ENCODE peak calls at places on chromosome 20, in seven cellular contexts. J, D, Y, G, K, C and V are unnamed samples.

GRCh38 chr20:13261460-13262301 is 40.6 kb downstream of the ISM1 start:
- DNase-seq in K (peak), G (peak), C (peak), Y (peak), J (peak), D (peak), V (no peak)

GRCh38 chr20:38680492-38681118 is 43.7 kb upstream of the SLC32A1 start:
- DNase-seq in K (no peak), Y (peak), C (no peak), G (no peak), D (no peak), J (no peak), V (no peak)

GRCh38 chr20:51969191-51969590 is 166.9 kb upstream of the SALL4 start:
- DNase-seq in K (no peak), C (no peak), D (peak), G (no peak), J (no peak), Y (no peak), V (no peak)

GRCh38 chr20:58707770-58708169 is 15.2 kb downstream of the NPEPL1 start:
- DNase-seq in K (no peak), C (peak), Y (no peak), G (no peak), J (no peak), D (no peak), V (no peak)

GRCh38 chr20:32343438-32343837 is 14.7 kb upstream of the ASXL1 start:
- DNase-seq in K (no peak), Y (peak), C (no peak), J (no peak), D (no peak), G (no peak), V (no peak)

GRCh38 chr20:44176833-44177533 is 10.0 kb downstream of the JPH2 start:
- DNase-seq in K (no peak), G (no peak), Y (no peak), J (no peak), C (no peak), D (no peak), V (no peak)

GRCh38 chr20:50695144-50695872 is 4.0 kb upstream of the RIPOR3 start:
- DNase-seq in J (no peak), D (no peak), G (peak), K (no peak), C (no peak), Y (no peak), V (peak)

GRCh38 chr20:50303573-50304500 is 113.2 kb downstream of the CEBPB start:
- DNase-seq in C (peak), K (peak), Y (peak), D (no peak), J (no peak), G (peak), V (peak)

GRCh38 chr20:50992336-50992732 is 30.6 kb downstream of the KCNG1 start:
- DNase-seq in G (no peak), K (no peak), J (no peak), D (no peak), Y (no peak), C (no peak), V (no peak)

GRCh38 chr20:11246251-11246775 is 572.5 kb upstream of the JAG1 start:
- DNase-seq in J (no peak), C (no peak), G (no peak), K (no peak), D (no peak), Y (no peak), V (no peak)

GRCh38 chr20:62918137-62918536 is 8.2 kb downstream of the DIDO1 start:
- DNase-seq in Y (no peak), G (no peak), D (no peak), C (no peak), J (no peak), K (peak), V (no peak)

GRCh38 chr20:43799150-43799711 is 72.4 kb upstream of the GTSF1L start:
- DNase-seq in J (no peak), K (no peak), C (no peak), D (no peak), Y (peak), G (no peak), V (no peak)

GRCh38 chr20:59723607-59724456 is 119.5 kb downstream of the PHACTR3 start:
- DNase-seq in Y (no peak), J (no peak), C (no peak), G (no peak), K (no peak), D (no peak), V (no peak)

GRCh38 chr20:23596856-23597255 is 8.9 kb downstream of the CST9 start:
- DNase-seq in K (no peak), J (no peak), Y (no peak), D (no peak), G (no peak), C (no peak), V (no peak)

DNA sequence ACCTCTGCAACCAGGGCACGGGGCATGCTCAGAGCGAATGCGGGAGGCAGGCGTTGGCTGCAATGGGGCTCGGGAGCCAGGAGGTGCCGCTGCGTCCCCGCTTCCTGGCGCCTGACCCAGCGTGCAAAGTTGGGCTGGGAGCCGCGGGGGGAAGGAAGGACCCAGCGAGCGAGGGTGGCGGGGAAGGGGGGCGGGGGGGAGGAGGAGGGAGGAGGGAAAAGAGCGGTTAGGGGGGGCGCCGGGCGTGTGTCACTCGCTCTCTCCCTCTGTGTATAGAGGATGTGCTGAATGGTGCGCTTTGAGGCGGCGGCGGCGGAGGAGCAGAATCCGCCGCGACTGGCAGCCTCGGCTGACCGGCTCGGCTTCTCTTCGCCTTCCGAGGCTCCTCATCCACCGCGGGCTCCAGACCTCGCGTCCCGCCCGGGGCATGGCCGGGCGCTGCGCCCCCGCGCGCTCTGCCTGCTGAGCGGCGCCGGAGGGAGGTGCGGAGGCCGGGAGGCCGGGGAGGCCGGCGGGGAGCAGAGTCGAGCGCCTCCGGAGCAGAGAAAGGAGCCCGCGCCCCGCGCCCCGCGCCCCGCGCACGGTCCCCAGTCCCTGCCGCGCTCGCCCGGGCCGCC is at the start of gene PLCB1:
- DNase-seq in K (peak), G (peak), D (peak), C (peak), Y (peak), J (peak), V (peak)
- TF ChIP-seq POLR2A in K (no peak), G (no peak), D (no peak), C (no peak), Y (no peak), J (no peak), V (no peak)

GRCh38 chr20:19938421-19938787 is 78.8 kb upstream of the NAA20 start:
- DNase-seq in J (no peak), C (no peak), D (no peak), Y (no peak), G (no peak), K (no peak), V (no peak)

GRCh38 chr20:19937651-19938420 is 79.3 kb upstream of the NAA20 start:
- DNase-seq in J (no peak), D (no peak), C (no peak), Y (no peak), G (no peak), K (no peak), V (no peak)

GRCh38 chr20:19934792-19935491 is 82.2 kb upstream of the NAA20 start:
- DNase-seq in J (peak), C (no peak), D (no peak), Y (no peak), K (peak), G (peak), V (no peak)

GRCh38 chr20:19935842-19936241 is 81.3 kb upstream of the NAA20 start:
- DNase-seq in K (no peak), Y (no peak), C (no peak), G (no peak), J (no peak), D (no peak), V (no peak)

DNA sequence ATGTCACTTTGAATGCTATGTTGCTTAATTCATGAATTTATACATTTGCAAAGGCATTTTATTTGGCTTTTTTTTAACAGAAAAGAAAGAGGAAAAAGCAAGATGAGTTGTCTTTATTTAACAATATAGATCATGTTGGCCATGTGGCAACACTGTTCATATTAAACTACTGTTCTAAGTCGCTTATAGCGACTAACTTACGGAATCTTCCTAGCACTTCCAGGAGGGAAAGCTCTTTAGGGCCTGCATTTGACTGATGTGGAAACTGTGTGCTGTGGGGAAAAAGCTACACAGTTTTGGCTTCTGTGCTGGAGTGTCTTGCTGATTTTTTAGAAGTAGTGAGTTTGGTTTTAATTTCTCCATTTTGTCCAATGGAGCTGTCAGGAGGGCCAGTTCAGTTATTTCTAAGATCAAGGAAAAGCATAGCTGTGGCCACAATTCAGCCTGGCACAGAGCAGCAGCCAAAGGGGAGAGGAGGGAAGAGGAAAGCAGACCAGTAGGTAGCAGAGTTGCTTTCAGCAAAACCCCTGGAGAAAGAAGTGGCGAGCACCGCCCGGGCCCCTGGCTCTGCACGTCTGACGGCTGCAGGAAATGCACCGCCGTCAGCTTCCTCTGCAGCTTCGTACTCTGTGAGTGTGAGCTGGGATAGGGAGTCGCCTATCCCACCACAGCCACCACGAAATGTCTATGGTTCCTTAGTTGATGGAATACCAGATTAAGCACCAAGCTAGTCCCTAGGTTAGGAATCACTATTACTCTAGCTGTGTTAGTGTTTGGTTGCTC is 80.2 kb upstream of the NAA20 start:
- DNase-seq in D (no peak), J (no peak), C (peak), K (no peak), G (no peak), Y (no peak), V (no peak)
- H3K27ac ChIP-seq in D (no peak), J (no peak), C (no peak), K (no peak), G (peak), Y (no peak), V (no peak)

GRCh38 chr20:46199198-46199597 is 81.1 kb downstream of the CD40 start:
- DNase-seq in G (no peak), Y (no peak), J (peak), K (no peak), D (no peak), C (no peak), V (no peak)
- H3K4me3 ChIP-seq in G (no peak), Y (no peak), J (no peak), K (no peak), D (no peak), C (no peak), V (no peak)

GRCh38 chr20:5545381-5545941 is 204.7 kb upstream of the SHLD1 start:
- DNase-seq in D (no peak), J (no peak), K (no peak), G (no peak), Y (no peak), C (no peak), V (no peak)
- TF ChIP-seq POLR2A in D (no peak), J (no peak), K (no peak), G (no peak), Y (no peak), C (no peak), V (no peak)

GRCh38 chr20:22374066-22374465 is 210.3 kb downstream of the FOXA2 start:
- DNase-seq in C (no peak), Y (no peak), D (no peak), K (no peak), J (no peak), G (no peak), V (no peak)

GRCh38 chr20:22373164-22373895 is 211.0 kb downstream of the FOXA2 start:
- DNase-seq in G (no peak), D (no peak), C (no peak), K (no peak), Y (no peak), J (no peak), V (no peak)

GRCh38 chr20:22379472-22379871 is 204.9 kb downstream of the FOXA2 start:
- DNase-seq in C (no peak), K (no peak), G (no peak), Y (no peak), J (no peak), D (peak), V (no peak)

GRCh38 chr20:22371843-22372242 is 212.5 kb downstream of the FOXA2 start:
- DNase-seq in J (no peak), K (peak), Y (no peak), G (no peak), C (no peak), D (no peak), V (no peak)

DNA sequence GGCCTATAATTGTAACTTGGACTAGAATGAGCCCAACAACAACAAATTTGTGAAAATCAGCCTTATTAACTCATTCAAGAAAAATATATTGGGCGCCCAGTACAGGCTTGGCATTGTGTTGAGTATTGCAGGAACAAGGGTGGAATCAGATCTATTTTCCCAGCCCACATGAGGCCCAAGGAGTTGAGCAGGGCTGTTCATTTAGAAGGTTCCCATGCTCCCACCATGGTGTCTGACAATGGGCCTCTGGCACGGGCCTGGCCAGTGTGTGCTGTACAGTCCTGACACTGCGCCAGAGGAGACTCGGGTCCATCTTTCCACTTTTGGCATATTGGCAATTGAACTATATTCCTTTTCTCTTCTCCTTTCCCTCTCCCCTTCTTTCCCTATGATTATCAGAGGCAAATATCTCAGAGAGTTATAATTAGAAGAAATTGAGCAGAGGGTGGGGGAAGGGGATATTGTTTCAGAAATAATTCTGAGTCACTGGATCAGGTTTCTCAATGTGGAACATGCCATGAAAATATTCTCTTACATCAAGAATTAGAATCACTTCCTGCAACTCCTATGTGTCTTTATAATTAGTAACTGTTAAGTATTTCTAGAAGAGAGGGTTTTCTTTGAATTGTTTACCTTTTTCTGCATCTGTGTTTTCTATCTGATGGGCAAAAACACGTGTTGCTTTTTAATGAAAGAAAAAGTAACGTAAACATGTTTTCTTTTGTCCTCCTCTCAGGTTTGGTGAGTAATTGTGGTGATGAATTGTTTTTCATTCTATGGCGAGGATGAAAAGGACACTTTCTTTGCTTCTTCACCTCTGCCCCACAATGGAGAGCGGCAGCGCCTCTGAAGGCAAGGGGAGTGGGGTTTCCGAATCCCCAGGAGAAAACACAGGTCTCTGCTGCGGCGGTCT is 209.4 kb downstream of the FOXA2 start:
- DNase-seq in Y (no peak), D (no peak), J (no peak), C (no peak), K (no peak), G (no peak), V (no peak)
- H3K27ac ChIP-seq in Y (no peak), D (peak), J (peak), C (no peak), K (no peak), G (no peak), V (no peak)

DNA sequence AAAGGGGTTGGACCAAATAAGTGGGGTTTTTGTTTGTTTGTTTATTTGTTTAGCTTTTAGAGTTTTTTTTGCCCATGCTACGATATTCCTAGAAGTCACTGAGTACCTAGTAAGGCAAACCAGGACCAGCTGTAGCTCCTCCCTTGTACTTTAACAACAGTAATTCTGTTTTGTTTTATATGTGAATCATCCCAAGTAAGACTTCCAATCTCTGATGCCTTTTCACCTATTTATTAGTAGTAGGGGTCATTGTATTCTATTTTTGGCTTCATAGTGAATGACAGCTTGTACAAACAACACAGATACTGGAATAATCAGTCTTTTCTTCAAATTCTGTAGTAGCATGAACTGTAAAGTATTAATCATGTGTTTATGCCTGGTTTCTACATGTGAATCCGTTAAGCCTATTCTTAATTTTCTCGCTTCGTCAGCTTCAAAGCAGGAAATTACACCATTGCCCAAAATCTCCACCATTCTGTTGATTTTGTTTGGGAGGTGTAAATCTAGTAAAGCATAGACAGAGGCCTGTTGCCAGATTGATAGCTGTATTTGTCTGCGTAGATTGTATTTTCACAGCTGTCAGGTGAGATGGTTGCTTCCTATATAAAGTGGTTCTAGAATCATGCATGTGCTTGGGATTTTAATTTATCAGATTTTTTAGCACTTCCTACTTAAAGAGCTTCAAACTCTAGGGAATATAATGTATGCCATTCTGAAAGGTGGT is 151.5 kb upstream of the FLRT3 start:
- DNase-seq in J (no peak), Y (no peak), C (no peak), G (no peak), D (no peak), K (no peak), V (no peak)
- H3K4me3 ChIP-seq in J (no peak), Y (no peak), C (no peak), G (no peak), D (no peak), K (no peak), V (no peak)

DNA sequence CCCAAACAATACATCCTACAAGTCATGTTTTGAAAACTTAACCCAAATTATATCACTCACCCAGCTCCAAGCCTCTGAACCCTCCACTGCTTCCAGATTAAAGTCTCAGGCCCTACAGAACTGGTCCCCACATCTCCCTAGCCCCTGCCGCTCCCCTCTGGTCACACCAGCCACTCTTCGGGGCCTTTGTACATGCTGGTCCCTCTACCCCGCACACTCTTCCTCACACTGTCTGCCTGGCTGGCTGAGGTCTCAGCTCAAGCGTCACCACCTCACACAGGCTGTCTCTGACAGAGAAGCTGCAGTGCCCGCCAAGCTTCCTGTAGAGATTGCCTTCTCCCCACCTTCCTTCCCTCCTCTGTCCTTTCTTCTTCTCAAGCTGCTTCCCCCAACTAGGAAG is 192.4 kb downstream of the PREX1 start:
- DNase-seq in J (no peak), K (no peak), Y (no peak), D (no peak), G (no peak), C (peak), V (no peak)
- TF ChIP-seq POLR2A in J (no peak), K (no peak), Y (no peak), D (no peak), G (no peak), C (no peak), V (no peak)